ENCODE peak calls at places on chromosomes 16 and 17, in five cellular contexts. One of them, this sample, is unnamed.

GRCh38 chr17:8674344-8675305 is 44.1 kb upstream of the MYH10 start:
- DNase-seq in lung: peak; percentile 42
- DNase-seq in T-helper 17 cell: no peak
- DNase-seq in brain microvascular endothelial cell: peak; percentile 65
- DNase-seq in GM13976: no peak
- DNase-seq in this sample: no peak

GRCh38 chr16:28001184-28001583 is 62.3 kb downstream of the GSG1L start:
- DNase-seq in lung: no peak
- DNase-seq in T-helper 17 cell: no peak
- DNase-seq in brain microvascular endothelial cell: no peak
- DNase-seq in GM13976: no peak
- DNase-seq in this sample: no peak

GRCh38 chr17:70165383-70165782 is 3.9 kb upstream of the KCNJ2 start:
- DNase-seq in lung: no peak
- DNase-seq in T-helper 17 cell: no peak
- DNase-seq in brain microvascular endothelial cell: no peak
- DNase-seq in GM13976: no peak
- DNase-seq in this sample: no peak

GRCh38 chr16:23227529-23227928 is 45.0 kb downstream of the SCNN1G start:
- DNase-seq in lung: no peak
- DNase-seq in T-helper 17 cell: no peak
- DNase-seq in brain microvascular endothelial cell: no peak
- DNase-seq in GM13976: no peak
- DNase-seq in this sample: no peak

GRCh38 chr17:80030730-80031410 is 4.8 kb downstream of the TBC1D16 start:
- DNase-seq in lung: peak; percentile 79
- DNase-seq in T-helper 17 cell: no peak
- DNase-seq in brain microvascular endothelial cell: no peak
- DNase-seq in GM13976: no peak
- DNase-seq in this sample: no peak

GRCh38 chr16:85663891-85664321 is 24.8 kb downstream of the GINS2 start:
- DNase-seq in lung: no peak
- DNase-seq in T-helper 17 cell: no peak
- DNase-seq in brain microvascular endothelial cell: no peak
- DNase-seq in GM13976: no peak
- DNase-seq in this sample: no peak

GRCh38 chr17:72730091-72730490 is 362.4 kb downstream of the SLC39A11 start:
- DNase-seq in lung: no peak
- DNase-seq in T-helper 17 cell: no peak
- DNase-seq in brain microvascular endothelial cell: no peak
- DNase-seq in GM13976: no peak
- DNase-seq in this sample: no peak

GRCh38 chr16:70416748-70417616 is 21.9 kb downstream of the ST3GAL2 start:
- DNase-seq in lung: no peak
- DNase-seq in T-helper 17 cell: no peak
- DNase-seq in brain microvascular endothelial cell: no peak
- DNase-seq in GM13976: peak; percentile 83
- DNase-seq in this sample: no peak

GRCh38 chr16:17476414-17477259 is 5.9 kb upstream of the XYLT1 start:
- DNase-seq in lung: no peak
- DNase-seq in T-helper 17 cell: no peak
- DNase-seq in brain microvascular endothelial cell: peak; percentile 27
- DNase-seq in GM13976: peak; percentile 62
- DNase-seq in this sample: no peak

GRCh38 chr16:2208308-2208707 is 2.4 kb downstream of the BRICD5 start:
- DNase-seq in lung: no peak
- DNase-seq in T-helper 17 cell: no peak
- DNase-seq in brain microvascular endothelial cell: no peak
- DNase-seq in GM13976: no peak
- DNase-seq in this sample: no peak

GRCh38 chr17:27793906-27794380 is 6.4 kb downstream of the NOS2 start:
- DNase-seq in lung: no peak
- DNase-seq in T-helper 17 cell: no peak
- DNase-seq in brain microvascular endothelial cell: no peak
- DNase-seq in GM13976: no peak
- DNase-seq in this sample: no peak

GRCh38 chr17:32015245-32016013 is 8.2 kb downstream of the LRRC37B start:
- DNase-seq in lung: no peak
- DNase-seq in T-helper 17 cell: no peak
- DNase-seq in brain microvascular endothelial cell: peak; percentile 58
- DNase-seq in GM13976: no peak
- DNase-seq in this sample: no peak

GRCh38 chr16:75460441-75460840 is 4.0 kb downstream of the TMEM170A start:
- DNase-seq in lung: no peak
- DNase-seq in T-helper 17 cell: no peak
- DNase-seq in brain microvascular endothelial cell: no peak
- DNase-seq in GM13976: no peak
- DNase-seq in this sample: no peak

GRCh38 chr16:27362570-27363245 is 39.3 kb upstream of the IL21R start:
- DNase-seq in lung: no peak
- DNase-seq in T-helper 17 cell: no peak
- DNase-seq in brain microvascular endothelial cell: no peak
- DNase-seq in GM13976: no peak
- DNase-seq in this sample: no peak

GRCh38 chr17:44543213-44543904 is 13.9 kb upstream of the FZD2 start:
- DNase-seq in lung: no peak
- DNase-seq in T-helper 17 cell: no peak
- DNase-seq in brain microvascular endothelial cell: peak; percentile 86
- DNase-seq in GM13976: no peak
- DNase-seq in this sample: no peak

GRCh38 chr17:29103341-29103740 is 60.4 kb downstream of the PIPOX start:
- DNase-seq in lung: no peak
- DNase-seq in T-helper 17 cell: no peak
- DNase-seq in brain microvascular endothelial cell: no peak
- DNase-seq in GM13976: no peak
- DNase-seq in this sample: no peak

GRCh38 chr16:55971447-55971846 is 96.3 kb upstream of the CES5A start:
- DNase-seq in lung: no peak
- DNase-seq in T-helper 17 cell: no peak
- DNase-seq in brain microvascular endothelial cell: no peak
- DNase-seq in GM13976: no peak
- DNase-seq in this sample: no peak

GRCh38 chr16:11310997-11311561 is 29.9 kb upstream of the PRM1 start:
- DNase-seq in lung: no peak
- DNase-seq in T-helper 17 cell: no peak
- DNase-seq in brain microvascular endothelial cell: no peak
- DNase-seq in GM13976: peak; percentile 70
- DNase-seq in this sample: no peak

GRCh38 chr17:56125830-56126819 is 27.1 kb upstream of the ANKFN1 start:
- DNase-seq in lung: no peak
- DNase-seq in T-helper 17 cell: no peak
- DNase-seq in brain microvascular endothelial cell: peak; percentile 11
- DNase-seq in GM13976: no peak
- DNase-seq in this sample: no peak

GRCh38 chr17:29874931-29875596 is 55.0 kb downstream of the SSH2 start:
- DNase-seq in lung: no peak
- DNase-seq in T-helper 17 cell: no peak
- DNase-seq in brain microvascular endothelial cell: no peak
- DNase-seq in GM13976: no peak
- DNase-seq in this sample: no peak

GRCh38 chr16:13957197-13958078 is 37.5 kb downstream of the ERCC4 start:
- DNase-seq in lung: peak; percentile 68
- DNase-seq in T-helper 17 cell: no peak
- DNase-seq in brain microvascular endothelial cell: peak; percentile 91
- DNase-seq in GM13976: peak; percentile 56
- DNase-seq in this sample: no peak

GRCh38 chr17:80259642-80260535 is 763 bp upstream of the RNF213 start:
- DNase-seq in lung: peak; percentile 63
- DNase-seq in T-helper 17 cell: peak; percentile 89
- DNase-seq in brain microvascular endothelial cell: peak; percentile 22
- DNase-seq in GM13976: peak; percentile 94
- DNase-seq in this sample: no peak

GRCh38 chr16:35798885-35799426 is 2339.5 kb downstream of the TP53TG3F start:
- DNase-seq in lung: no peak
- DNase-seq in T-helper 17 cell: no peak
- DNase-seq in brain microvascular endothelial cell: no peak
- DNase-seq in GM13976: no peak
- DNase-seq in this sample: peak; percentile 78

GRCh38 chr17:71412803-71413202 is 708.0 kb upstream of the SOX9 start:
- DNase-seq in lung: no peak
- DNase-seq in T-helper 17 cell: no peak
- DNase-seq in brain microvascular endothelial cell: peak; percentile 95
- DNase-seq in GM13976: no peak
- DNase-seq in this sample: no peak

GRCh38 chr17:73612074-73612473 is 32.2 kb downstream of the SDK2 start:
- DNase-seq in lung: no peak
- DNase-seq in T-helper 17 cell: no peak
- DNase-seq in brain microvascular endothelial cell: no peak
- DNase-seq in GM13976: no peak
- DNase-seq in this sample: no peak

GRCh38 chr17:10135539-10136257 is 62.7 kb downstream of the GAS7 start:
- DNase-seq in lung: peak; percentile 66
- DNase-seq in T-helper 17 cell: no peak
- DNase-seq in brain microvascular endothelial cell: no peak
- DNase-seq in GM13976: no peak
- DNase-seq in this sample: peak; percentile 97

GRCh38 chr17:7945651-7946050 is 13.6 kb downstream of the CNTROB start:
- DNase-seq in lung: no peak
- DNase-seq in T-helper 17 cell: no peak
- DNase-seq in brain microvascular endothelial cell: no peak
- DNase-seq in GM13976: no peak
- DNase-seq in this sample: no peak

GRCh38 chr17:32976605-32977004 is 15.0 kb upstream of the SPACA3 start:
- DNase-seq in lung: no peak
- DNase-seq in T-helper 17 cell: no peak
- DNase-seq in brain microvascular endothelial cell: no peak
- DNase-seq in GM13976: no peak
- DNase-seq in this sample: no peak

GRCh38 chr16:68490829-68491575 is 42.7 kb upstream of the SMPD3 start:
- DNase-seq in lung: peak; percentile 59
- DNase-seq in T-helper 17 cell: no peak
- DNase-seq in brain microvascular endothelial cell: peak; percentile 24
- DNase-seq in GM13976: no peak
- DNase-seq in this sample: no peak

GRCh38 chr16:79299154-79299799 is 301.3 kb downstream of the MAF start:
- DNase-seq in lung: no peak
- DNase-seq in T-helper 17 cell: no peak
- DNase-seq in brain microvascular endothelial cell: no peak
- DNase-seq in GM13976: no peak
- DNase-seq in this sample: no peak

GRCh38 chr17:43360739-43361498 is 37.9 kb upstream of the ARL4D start:
- DNase-seq in lung: peak; percentile 83
- DNase-seq in T-helper 17 cell: peak; percentile 75
- DNase-seq in brain microvascular endothelial cell: peak; percentile 94
- DNase-seq in GM13976: peak; percentile 84
- DNase-seq in this sample: peak; percentile 98

GRCh38 chr17:81491193-81491592 is 21.4 kb downstream of the ACTG1 start:
- DNase-seq in lung: no peak
- DNase-seq in T-helper 17 cell: no peak
- DNase-seq in brain microvascular endothelial cell: no peak
- DNase-seq in GM13976: no peak
- DNase-seq in this sample: no peak

GRCh38 chr16:11499295-11500089 is 87.2 kb downstream of the LITAF start:
- DNase-seq in lung: no peak
- DNase-seq in T-helper 17 cell: no peak
- DNase-seq in brain microvascular endothelial cell: no peak
- DNase-seq in GM13976: no peak
- DNase-seq in this sample: no peak

GRCh38 chr16:59540621-59541020 is 806.5 kb upstream of the GOT2 start:
- DNase-seq in lung: no peak
- DNase-seq in T-helper 17 cell: no peak
- DNase-seq in brain microvascular endothelial cell: peak; percentile 30
- DNase-seq in GM13976: no peak
- DNase-seq in this sample: no peak

GRCh38 chr16:24731722-24732419 is 2.4 kb downstream of the TNRC6A start:
- DNase-seq in lung: no peak
- DNase-seq in T-helper 17 cell: no peak
- DNase-seq in brain microvascular endothelial cell: no peak
- DNase-seq in GM13976: no peak
- DNase-seq in this sample: no peak